ENCODE peak calls at places on chromosomes 1 and 21, in eight cellular contexts. L is spleen, Y is heart right ventricle, O is neural crest cell, V is MM.1S, Z is fibroblast of the aortic adventitia, P is HFFc6, D is ovary. S is an unnamed sample.

GRCh38 chr1:159853417-159853816 is 9.0 kb downstream of the VSIG8 start:
- DNase-seq in Z (peak), V (no peak), D (no peak), Y (no peak), L (no peak), P (peak), O (no peak), S (no peak)

GRCh38 chr1:34736711-34737110 is 18.1 kb upstream of the GJB5 start:
- DNase-seq in P (no peak), Z (no peak), O (no peak), D (no peak), V (no peak), L (no peak), Y (no peak), S (no peak)

GRCh38 chr1:1437033-1437903 is 1.8 kb downstream of the VWA1 start:
- DNase-seq in D (no peak), Z (no peak), Y (no peak), V (no peak), P (no peak), O (no peak), L (peak), S (no peak)

GRCh38 chr1:24551290-24551859 is 4.5 kb upstream of the NCMAP start:
- DNase-seq in L (peak), V (no peak), Z (no peak), O (no peak), Y (no peak), P (no peak), D (no peak), S (no peak)

GRCh38 chr21:41712730-41713129 is 54.1 kb downstream of the RIPK4 start:
- DNase-seq in Y (no peak), L (no peak), Z (no peak), P (no peak), V (no peak), O (no peak), D (no peak), S (no peak)

GRCh38 chr1:200409203-200409760 is 554 bp downstream of the ZNF281 start:
- DNase-seq in Z (peak), O (no peak), P (no peak), L (peak), Y (peak), V (peak), D (peak), S (no peak)

GRCh38 chr1:61058477-61059245 is 23.7 kb upstream of the NFIA start:
- DNase-seq in Y (no peak), O (no peak), P (peak), V (no peak), D (no peak), L (no peak), Z (peak), S (no peak)

GRCh38 chr1:15620155-15620545 is 2.9 kb downstream of the DDI2 start:
- DNase-seq in O (no peak), Z (no peak), L (no peak), P (peak), V (no peak), Y (no peak), D (no peak), S (no peak)

GRCh38 chr1:58929667-58930325 is 145.9 kb upstream of the JUN start:
- DNase-seq in Z (no peak), V (no peak), O (no peak), L (no peak), P (no peak), D (no peak), Y (no peak), S (no peak)

GRCh38 chr21:45630066-45630694 is 13.3 kb upstream of the PCBP3 start:
- DNase-seq in Y (no peak), D (no peak), Z (no peak), L (no peak), P (no peak), O (no peak), V (no peak), S (no peak)

GRCh38 chr1:59709333-59709732 is 105.4 kb upstream of the HOOK1 start:
- DNase-seq in P (no peak), Z (no peak), O (no peak), Y (no peak), D (no peak), V (no peak), L (no peak), S (no peak)

GRCh38 chr1:20324704-20325406 is 34.2 kb downstream of the VWA5B1 start:
- DNase-seq in D (no peak), O (no peak), Z (no peak), Y (no peak), L (peak), V (no peak), P (no peak), S (no peak)

GRCh38 chr1:64861611-64862010 is 104.7 kb downstream of the JAK1 start:
- DNase-seq in L (no peak), Y (no peak), D (no peak), O (no peak), P (peak), Z (peak), V (peak), S (no peak)

GRCh38 chr1:7702365-7702764 is 68.7 kb upstream of the VAMP3 start:
- DNase-seq in P (no peak), Z (no peak), Y (no peak), L (no peak), V (no peak), O (no peak), D (no peak), S (no peak)

GRCh38 chr21:28357743-28358142 is 634.9 kb downstream of the LTN1 start:
- DNase-seq in V (no peak), O (no peak), D (no peak), L (no peak), Z (peak), P (no peak), Y (no peak), S (no peak)

GRCh38 chr1:26307363-26307781 is 936 bp upstream of the UBXN11 start:
- DNase-seq in V (peak), D (no peak), O (no peak), P (no peak), Y (no peak), Z (no peak), L (no peak), S (no peak)

GRCh38 chr1:147787765-147788164 is 27.4 kb upstream of the GJA5 start:
- DNase-seq in Z (no peak), V (no peak), P (no peak), L (no peak), D (no peak), O (no peak), Y (no peak), S (no peak)

GRCh38 chr1:248164031-248164430 is 10.6 kb upstream of the OR2M2 start:
- DNase-seq in Z (no peak), Y (no peak), O (no peak), V (no peak), D (no peak), L (no peak), P (no peak), S (no peak)

GRCh38 chr21:33025106-33025470 is 647 bp upstream of the OLIG2 start:
- DNase-seq in V (no peak), D (no peak), O (peak), L (no peak), Z (no peak), P (no peak), Y (no peak), S (no peak)

GRCh38 chr1:157073944-157074685 is 25.5 kb downstream of the ETV3L start:
- DNase-seq in Y (peak), V (peak), P (peak), O (peak), D (peak), Z (peak), L (peak), S (peak)

GRCh38 chr1:970973-971730 is 4.9 kb downstream of the PLEKHN1 start:
- DNase-seq in P (no peak), Y (no peak), L (peak), D (no peak), Z (no peak), O (no peak), V (no peak), S (no peak)

GRCh38 chr1:230986976-230987375 is 8.1 kb downstream of the ARV1 start:
- DNase-seq in Z (no peak), D (no peak), V (no peak), P (peak), Y (no peak), L (no peak), O (no peak), S (no peak)

GRCh38 chr1:23613191-23614126 is 54.2 kb upstream of the ID3 start:
- DNase-seq in D (no peak), L (peak), O (no peak), Z (no peak), P (no peak), V (peak), Y (no peak), S (no peak)

GRCh38 chr1:8643542-8644536 is 173.6 kb downstream of the RERE start:
- DNase-seq in L (no peak), Y (no peak), V (peak), O (no peak), P (no peak), Z (no peak), D (no peak), S (no peak)

GRCh38 chr1:196181594-196181878 is 426.7 kb downstream of the KCNT2 start:
- DNase-seq in D (no peak), Y (no peak), Z (no peak), P (no peak), L (no peak), O (no peak), V (no peak), S (no peak)

GRCh38 chr1:68185743-68186142 is 46.6 kb downstream of the WLS start:
- DNase-seq in Y (no peak), P (no peak), V (no peak), O (no peak), L (no peak), D (no peak), Z (no peak), S (no peak)

GRCh38 chr1:180765156-180765555 is 133.3 kb downstream of the XPR1 start:
- DNase-seq in L (no peak), Y (no peak), O (no peak), P (no peak), Z (peak), V (no peak), D (no peak), S (no peak)

GRCh38 chr1:3247521-3248031 is 178.6 kb downstream of the PRDM16 start:
- DNase-seq in Y (no peak), O (no peak), P (no peak), Z (no peak), V (no peak), D (no peak), L (no peak), S (no peak)

GRCh38 chr1:93239862-93240261 is 59.3 kb downstream of the CCDC18 start:
- DNase-seq in Y (no peak), V (no peak), P (no peak), L (no peak), Z (no peak), D (no peak), O (no peak), S (no peak)

GRCh38 chr1:203521812-203522211 is 27.9 kb downstream of the OPTC start:
- DNase-seq in Y (no peak), V (no peak), L (no peak), P (no peak), Z (no peak), O (no peak), D (no peak), S (no peak)

GRCh38 chr21:20882462-20883415 is 115.5 kb upstream of the NCAM2 start:
- DNase-seq in Y (no peak), P (no peak), D (no peak), V (peak), O (peak), Z (peak), L (no peak), S (no peak)

GRCh38 chr1:156295391-156295947 is at the start of gene GLMP:
- DNase-seq in P (peak), O (peak), V (peak), Y (peak), D (peak), L (peak), Z (peak), S (no peak)

GRCh38 chr1:27637052-27637451 is 2.1 kb upstream of the FGR start:
- DNase-seq in Z (no peak), Y (no peak), L (no peak), V (no peak), P (no peak), D (no peak), O (no peak), S (no peak)

GRCh38 chr1:53552981-53553733 is 94.0 kb downstream of the DMRTB1 start:
- DNase-seq in V (no peak), P (no peak), Y (no peak), Z (no peak), D (no peak), O (no peak), L (peak), S (no peak)

GRCh38 chr1:154351363-154352068 is 26.2 kb downstream of the ATP8B2 start:
- DNase-seq in P (no peak), V (peak), Y (no peak), Z (no peak), L (no peak), D (no peak), O (no peak), S (no peak)

GRCh38 chr1:154352245-154352580 is 26.9 kb downstream of the ATP8B2 start:
- DNase-seq in O (no peak), Y (no peak), P (no peak), D (no peak), V (peak), Z (no peak), L (no peak), S (no peak)

GRCh38 chr1:154352581-154353459 is 27.5 kb downstream of the ATP8B2 start:
- DNase-seq in D (peak), P (peak), Z (peak), V (peak), O (peak), L (peak), Y (peak), S (no peak)

GRCh38 chr1:154353966-154354365 is 28.6 kb downstream of the ATP8B2 start:
- DNase-seq in L (no peak), P (no peak), D (no peak), O (no peak), V (no peak), Z (no peak), Y (no peak), S (no peak)

DNA sequence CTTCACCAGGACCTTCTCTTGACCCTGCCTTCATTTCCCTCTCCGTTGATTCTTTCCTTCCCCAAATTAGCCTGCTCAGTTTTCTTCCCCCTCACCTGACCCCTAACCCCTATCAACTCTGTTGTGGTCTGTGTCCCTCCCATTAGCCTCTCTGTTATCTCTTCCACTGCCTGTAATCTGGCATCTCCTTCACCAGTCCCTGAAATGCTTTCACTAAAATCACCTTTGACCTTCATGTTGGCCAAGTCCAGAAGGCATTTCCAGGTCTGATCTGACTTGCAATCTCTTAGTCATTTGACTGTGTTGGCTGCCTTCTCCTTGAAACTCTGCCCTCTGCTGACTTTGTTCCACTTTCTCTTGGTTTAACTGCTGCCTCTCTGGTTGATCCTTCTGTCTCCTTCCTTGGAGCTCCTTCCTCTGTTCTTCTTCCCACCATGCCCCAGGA is 28.2 kb downstream of the ATP8B2 start:
- DNase-seq in Z (peak), V (peak), P (peak), Y (no peak), O (no peak), L (no peak), D (no peak), S (no peak)
- TF ChIP-seq CTCF in Z (peak), V (peak), P (peak), Y (peak), O (no peak), L (peak), D (no peak), S (peak)

DNA sequence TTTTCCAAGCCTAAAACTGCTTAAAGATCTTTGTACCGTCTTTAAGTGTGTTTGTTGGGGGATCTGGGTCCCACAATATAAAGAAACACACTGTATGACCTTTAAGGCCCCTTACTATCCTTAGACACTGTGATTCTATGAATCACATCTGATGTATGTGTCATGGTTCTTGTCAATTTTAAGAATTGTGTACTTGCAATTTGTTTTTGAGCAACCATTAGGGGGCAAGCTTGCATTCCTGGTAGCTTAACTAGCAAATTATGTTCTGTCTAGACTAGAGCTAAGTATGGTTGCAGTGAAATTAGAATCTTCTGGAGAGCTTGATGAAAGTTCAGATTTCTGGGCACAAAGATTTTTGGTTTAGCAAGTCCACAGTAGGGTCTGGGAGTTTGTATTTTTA is 219.5 kb downstream of the TPR start:
- DNase-seq in V (peak), Y (no peak), P (peak), Z (peak), L (no peak), O (no peak), D (no peak), S (peak)
- TF ChIP-seq CTCF in V (peak), Y (peak), P (peak), Z (peak), L (no peak), O (peak), D (no peak), S (peak)

GRCh38 chr1:66332524-66332853 is 201.5 kb upstream of the SGIP1 start:
- DNase-seq in L (no peak), P (no peak), D (no peak), O (no peak), V (no peak), Y (no peak), Z (no peak), S (no peak)
- TF ChIP-seq CTCF in L (no peak), P (peak), D (no peak), O (peak), V (no peak), Y (no peak), Z (no peak), S (no peak)

DNA sequence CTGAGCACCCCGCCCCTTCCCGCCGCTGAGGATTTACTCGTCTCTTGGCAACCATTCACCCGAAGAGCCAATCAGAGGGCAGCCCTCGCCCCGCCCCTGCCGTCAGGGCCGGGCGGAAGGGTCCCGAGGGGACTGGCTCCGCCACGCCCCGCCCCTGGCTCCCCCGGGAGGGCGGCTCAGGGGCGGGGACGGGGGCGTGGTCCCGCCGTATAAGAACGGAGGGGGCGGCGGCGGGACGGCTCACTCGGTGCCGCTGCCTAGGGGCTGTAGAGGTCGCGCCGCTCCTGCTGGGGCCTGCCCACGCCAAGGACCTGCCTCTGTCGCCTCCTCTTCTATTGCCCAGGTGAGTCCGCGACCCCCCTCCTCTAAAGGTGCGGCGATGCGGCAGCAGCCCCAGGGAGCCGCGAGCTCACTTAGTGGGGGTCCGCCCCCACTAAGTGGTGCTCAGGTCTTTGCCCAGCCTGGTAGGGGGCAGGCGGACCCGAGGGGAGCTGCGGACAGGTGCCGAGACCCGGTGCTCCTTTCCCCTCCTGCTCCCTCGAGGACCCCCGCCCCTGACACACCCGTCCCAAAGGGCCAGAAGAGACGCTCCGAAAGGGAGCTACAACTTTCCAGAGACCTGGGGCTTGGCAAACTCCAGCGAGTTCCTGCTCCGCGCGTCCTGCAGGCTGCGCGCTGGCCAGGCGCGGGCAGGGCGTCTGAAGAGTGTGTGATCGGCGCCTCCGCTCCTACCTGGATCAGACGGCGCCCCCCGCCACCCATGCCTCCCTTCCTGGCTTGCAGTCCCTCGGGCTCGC is at the start of gene TENT5C:
- DNase-seq in Y (peak), O (peak), V (peak), L (peak), Z (peak), D (peak), P (peak), S (peak)
- TF ChIP-seq CTCF in Y (no peak), O (no peak), V (no peak), L (no peak), Z (no peak), D (no peak), P (no peak), S (peak)

S was measured in AG09319.